ENCODE peak calls at places on chromosomes 1 and 21, in seven cellular contexts. H is T-helper 9 cell, U is heart right ventricle, V is fibroblast of the conjunctiva, D is EL, I is hepatocyte, R is EH. Q is an unnamed sample.

GRCh38 chr1:38140025-38140487 is 93.5 kb upstream of the POU3F1 start:
- DNase-seq in R (peak), D (peak), I (peak), U (no peak), V (no peak), H (no peak), Q (no peak)

GRCh38 chr1:59570524-59570923 is 244.2 kb upstream of the HOOK1 start:
- DNase-seq in D (no peak), I (no peak), H (peak), U (no peak), R (no peak), V (no peak), Q (peak)

GRCh38 chr1:99986656-99987225 is 16.9 kb downstream of the SLC35A3 start:
- DNase-seq in V (no peak), I (no peak), U (no peak), R (no peak), D (no peak), H (no peak), Q (no peak)

GRCh38 chr1:109815809-109816791 is 52.4 kb upstream of the EPS8L3 start:
- DNase-seq in I (no peak), U (no peak), R (peak), V (no peak), D (no peak), H (no peak), Q (peak)

GRCh38 chr1:110007045-110007444 is 22.5 kb downstream of the AHCYL1 start:
- DNase-seq in I (no peak), H (no peak), V (no peak), D (no peak), R (no peak), U (no peak), Q (no peak)

GRCh38 chr1:82920418-82921248 is 1078.3 kb downstream of the TTLL7 start:
- DNase-seq in R (no peak), I (peak), D (no peak), H (no peak), U (no peak), V (no peak), Q (no peak)

GRCh38 chr1:180841460-180841859 is 71.2 kb upstream of the KIAA1614 start:
- DNase-seq in I (no peak), V (no peak), U (no peak), R (peak), D (no peak), H (no peak), Q (no peak)

GRCh38 chr1:90919190-90919719 is 102.6 kb downstream of the ZNF644 start:
- DNase-seq in V (no peak), I (no peak), D (no peak), R (no peak), U (no peak), H (no peak), Q (no peak)

GRCh38 chr21:45296638-45297037 is 8.9 kb upstream of the POFUT2 start:
- DNase-seq in I (no peak), H (no peak), R (no peak), U (no peak), V (no peak), D (no peak), Q (no peak)

GRCh38 chr1:24321150-24321549 is 2.0 kb downstream of the GRHL3 start:
- DNase-seq in I (no peak), U (no peak), H (no peak), D (no peak), V (no peak), R (no peak), Q (no peak)

GRCh38 chr1:10606070-10606469 is 131.3 kb downstream of the PEX14 start:
- DNase-seq in D (no peak), I (no peak), H (no peak), R (no peak), U (no peak), V (no peak), Q (no peak)

GRCh38 chr1:54425152-54425584 is 19.0 kb upstream of the SSBP3 start:
- DNase-seq in D (no peak), R (no peak), I (no peak), H (no peak), V (no peak), U (no peak), Q (no peak)

Q was measured in Ammon's horn.